ENCODE peak calls at places on chromosomes 13 and 19, in five cellular contexts. B is kidney tubule cell, T is ACHN, E is T-cell, C is psoas muscle. G is an unnamed sample.
A peak's percentile ranks its signal among the peaks of the same experiment; 100 is the strongest.

GRCh38 chr13:107767119-107767518 is 448.2 kb downstream of the LIG4 start:
- DNase-seq in C (no peak), E (no peak), T (peak; percentile 36), B (peak; percentile 66), G (peak; percentile 8)

GRCh38 chr19:372306-372890 is 27.8 kb upstream of the MIER2 start:
- DNase-seq in T (no peak), E (no peak), B (no peak), C (peak; percentile 53), G (peak; percentile 57)

GRCh38 chr19:18122860-18123795 is 25.6 kb downstream of the MAST3 start:
- DNase-seq in T (no peak), E (no peak), B (no peak), C (no peak), G (no peak)

GRCh38 chr19:2960120-2960519 is 15.3 kb upstream of the ZNF77 start:
- DNase-seq in C (no peak), E (no peak), B (no peak), T (no peak), G (no peak)

GRCh38 chr19:45153339-45154063 is 7.3 kb downstream of the NKPD1 start:
- DNase-seq in E (peak; percentile 38), T (no peak), B (no peak), C (peak; percentile 53), G (peak; percentile 84)

GRCh38 chr19:35641515-35642151 is at the start of gene ETV2:
- DNase-seq in E (peak; percentile 39), T (no peak), B (no peak), C (no peak), G (no peak)

GRCh38 chr19:31510635-31511034 is 161.4 kb upstream of the TSHZ3 start:
- DNase-seq in T (no peak), B (no peak), C (no peak), E (no peak), G (no peak)

GRCh38 chr13:71866173-71867091 is 572 bp downstream of the DACH1 start:
- DNase-seq in T (no peak), B (peak; percentile 25), C (peak; percentile 23), E (no peak), G (peak; percentile 44)

GRCh38 chr19:30563691-30564090 is 191.5 kb downstream of the ZNF536 start:
- DNase-seq in E (no peak), B (no peak), C (no peak), T (no peak), G (no peak)

GRCh38 chr19:12779162-12779993 is 4.0 kb upstream of the HOOK2 start:
- DNase-seq in T (no peak), C (peak; percentile 75), B (peak; percentile 56), E (no peak), G (peak; percentile 82)

GRCh38 chr19:47598407-47599349 is 10.3 kb upstream of the BICRA start:
- DNase-seq in B (peak; percentile 95), C (peak; percentile 56), T (peak; percentile 92), E (no peak), G (peak; percentile 90)